ENCODE peak calls at places on chromosomes 3 and 15, in six cellular contexts. F, I, E, N, J and S are unnamed samples.

GRCh38 chr15:66293419-66294156 is at the start of gene DIS3L:
- DNase-seq in N (no peak), I (peak), J (peak), F (peak), E (peak), S (peak)

GRCh38 chr15:29990035-29990434 is 92.7 kb upstream of the GOLGA8J start:
- DNase-seq in E (no peak), J (no peak), F (no peak), I (no peak), N (no peak), S (no peak)

GRCh38 chr15:52336530-52336929 is 40.9 kb upstream of the MYO5C start:
- DNase-seq in J (peak), I (no peak), E (no peak), N (no peak), F (peak), S (no peak)

GRCh38 chr15:101353240-101353639 is 58.2 kb upstream of the SNRPA1 start:
- DNase-seq in E (no peak), I (no peak), J (no peak), F (no peak), N (no peak), S (no peak)

GRCh38 chr3:24496529-24497482 is 2.2 kb upstream of the THRB start:
- DNase-seq in J (peak), N (peak), E (no peak), I (peak), F (peak), S (no peak)

GRCh38 chr3:137071104-137071503 is 113.3 kb downstream of the IL20RB start:
- DNase-seq in J (no peak), F (no peak), E (no peak), I (no peak), N (no peak), S (no peak)

GRCh38 chr15:70059476-70060213 is 38.1 kb downstream of the TLE3 start:
- DNase-seq in N (no peak), F (no peak), I (no peak), E (no peak), J (no peak), S (no peak)

GRCh38 chr3:178767558-178767957 is 231.3 kb downstream of the KCNMB2 start:
- DNase-seq in I (no peak), F (no peak), N (no peak), J (no peak), E (no peak), S (no peak)

GRCh38 chr15:90845201-90845949 is 23.0 kb upstream of the FURIN start:
- DNase-seq in I (no peak), F (peak), N (no peak), E (no peak), J (no peak), S (peak)

GRCh38 chr3:25176999-25177398 is 251.1 kb upstream of the RARB start:
- DNase-seq in F (no peak), E (no peak), I (no peak), N (no peak), J (no peak), S (no peak)

GRCh38 chr15:99633655-99634054 is 67.9 kb downstream of the MEF2A start:
- DNase-seq in E (no peak), I (no peak), F (no peak), J (no peak), N (no peak), S (no peak)

GRCh38 chr3:126570103-126570541 is 11.4 kb upstream of the C3orf22 start:
- DNase-seq in J (no peak), N (no peak), I (peak), E (no peak), F (no peak), S (no peak)

GRCh38 chr3:178244653-178245384 is 291.4 kb upstream of the KCNMB2 start:
- DNase-seq in E (no peak), F (no peak), N (no peak), I (peak), J (no peak), S (no peak)

GRCh38 chr3:123289336-123290106 is 87.8 kb downstream of the SEC22A start:
- DNase-seq in E (no peak), F (no peak), N (no peak), J (no peak), I (no peak), S (no peak)

GRCh38 chr3:138172625-138173024 is 2.1 kb downstream of the DBR1 start:
- DNase-seq in N (no peak), J (no peak), F (peak), I (no peak), E (no peak), S (no peak)

GRCh38 chr15:20106026-20106425 is 435.6 kb downstream of the GOLGA6L6 start:
- DNase-seq in E (no peak), F (peak), I (no peak), N (no peak), J (peak), S (no peak)

GRCh38 chr3:45760878-45761711 is 35.2 kb downstream of the SLC6A20 start:
- DNase-seq in E (peak), J (peak), N (no peak), F (peak), I (peak), S (peak)

GRCh38 chr15:61364871-61365270 is 135.8 kb upstream of the RORA start:
- DNase-seq in E (no peak), N (no peak), J (no peak), F (no peak), I (no peak), S (no peak)

GRCh38 chr3:26074080-26074479 is 284.2 kb downstream of the OXSM start:
- DNase-seq in I (no peak), F (no peak), J (no peak), N (no peak), E (no peak), S (no peak)

GRCh38 chr15:101478701-101479341 is 10.7 kb downstream of the PCSK6 start:
- DNase-seq in I (no peak), E (no peak), F (no peak), J (no peak), N (no peak), S (no peak)

GRCh38 chr3:46454209-46454595 is 10.5 kb downstream of the LTF start:
- DNase-seq in J (no peak), E (no peak), F (no peak), N (no peak), I (no peak), S (no peak)

GRCh38 chr3:98817546-98817945 is 54.4 kb downstream of the ST3GAL6 start:
- DNase-seq in I (peak), F (peak), E (no peak), J (no peak), N (no peak), S (no peak)

GRCh38 chr3:156659260-156659659 is 15.1 kb upstream of the TIPARP start:
- DNase-seq in F (no peak), I (no peak), J (no peak), N (no peak), E (no peak), S (no peak)

GRCh38 chr3:123758081-123758564 is 126.0 kb downstream of the MYLK start:
- DNase-seq in N (no peak), I (no peak), F (no peak), E (no peak), J (no peak), S (peak)

GRCh38 chr3:173709026-173709425 is 311.5 kb downstream of the NLGN1 start:
- DNase-seq in E (no peak), I (no peak), F (peak), N (no peak), J (no peak), S (no peak)

GRCh38 chr15:82810061-82810862 is 834 bp downstream of the WHAMM start:
- DNase-seq in E (no peak), J (peak), N (no peak), F (peak), I (peak), S (peak)

GRCh38 chr3:129611812-129612349 is 5.4 kb upstream of the PLXND1 start:
- DNase-seq in F (peak), N (no peak), J (no peak), I (no peak), E (no peak), S (no peak)

GRCh38 chr15:51706931-51707608 is 25.8 kb downstream of the SCG3 start:
- DNase-seq in J (no peak), I (no peak), F (no peak), E (no peak), N (no peak), S (no peak)